ENCODE peak calls at places on chromosomes 1 and 21, in ten cellular contexts. H is uterus, V is pancreas, I is ovary, W is IMR-90, A is tibial artery, R is RWPE2, O is left ventricle myocardium inferior, L is endothelial cell of umbilical vein, C is mucosa of descending colon. G is an unnamed sample.

GRCh38 chr1:93712741-93713140 is 31.1 kb upstream of the BCAR3 start:
- DNase-seq in V (no peak), O (no peak), W (no peak), A (no peak), I (no peak), R (no peak), C (no peak), H (no peak), L (no peak), G (no peak)

GRCh38 chr1:169060906-169061683 is 45.4 kb upstream of the ATP1B1 start:
- DNase-seq in C (no peak), I (no peak), A (no peak), H (no peak), W (no peak), O (no peak), L (peak), V (no peak), R (no peak), G (no peak)

GRCh38 chr1:15180945-15181523 is 27.5 kb downstream of the TMEM51 start:
- DNase-seq in R (no peak), H (no peak), W (no peak), C (no peak), V (no peak), O (no peak), L (no peak), I (no peak), A (no peak), G (no peak)

GRCh38 chr21:38171723-38172344 is 85.0 kb upstream of the KCNJ15 start:
- DNase-seq in A (no peak), W (peak), O (no peak), C (no peak), V (no peak), L (peak), H (no peak), R (no peak), I (no peak), G (peak)

GRCh38 chr1:163596541-163597258 is 274.9 kb downstream of the NUF2 start:
- DNase-seq in V (no peak), W (no peak), C (no peak), A (no peak), L (no peak), O (no peak), H (no peak), R (no peak), I (no peak), G (no peak)

GRCh38 chr1:177209357-177209756 is 38.6 kb downstream of the BRINP2 start:
- DNase-seq in H (peak), I (peak), C (peak), W (peak), L (peak), O (peak), V (no peak), R (peak), A (peak), G (peak)

GRCh38 chr1:201539561-201540404 is 856 bp downstream of the NAV1 start:
- DNase-seq in A (peak), C (no peak), H (peak), L (peak), V (no peak), R (no peak), W (peak), I (peak), O (peak), G (peak)

GRCh38 chr1:43978551-43979260 is at the start of gene B4GALT2:
- DNase-seq in A (no peak), C (peak), W (no peak), L (peak), H (peak), V (peak), R (no peak), I (peak), O (peak), G (peak)

GRCh38 chr1:107124705-107125104 is 16.1 kb upstream of the NTNG1 start:
- DNase-seq in W (no peak), R (no peak), L (no peak), V (no peak), O (no peak), C (no peak), H (no peak), I (no peak), A (no peak), G (no peak)

GRCh38 chr1:40870135-40870728 is 8.1 kb upstream of the CITED4 start:
- DNase-seq in L (no peak), C (no peak), R (no peak), O (no peak), A (no peak), V (no peak), W (peak), H (no peak), I (no peak), G (no peak)

GRCh38 chr1:201069636-201070035 is 42.6 kb downstream of the CACNA1S start:
- DNase-seq in O (no peak), L (no peak), W (no peak), C (no peak), V (peak), H (no peak), R (no peak), I (no peak), A (no peak), G (no peak)

GRCh38 chr1:40232444-40232843 is 15.3 kb upstream of the TMCO2 start:
- DNase-seq in W (no peak), H (no peak), R (no peak), O (no peak), L (no peak), A (no peak), I (no peak), V (no peak), C (no peak), G (no peak)

GRCh38 chr1:241470361-241470760 is 49.2 kb downstream of the FH start:
- DNase-seq in H (no peak), L (no peak), I (no peak), A (no peak), W (peak), O (no peak), V (no peak), C (no peak), R (no peak), G (no peak)

GRCh38 chr1:168161459-168161858 is 17.3 kb upstream of the TIPRL start:
- DNase-seq in R (no peak), A (no peak), C (no peak), O (no peak), V (no peak), W (no peak), H (no peak), I (no peak), L (no peak), G (no peak)

GRCh38 chr1:42162181-42162580 is 2.4 kb downstream of the GUCA2A start:
- DNase-seq in R (no peak), W (no peak), A (no peak), I (no peak), L (no peak), H (no peak), O (no peak), V (no peak), C (no peak), G (no peak)

GRCh38 chr1:15965228-15965767 is 10.6 kb downstream of the ZBTB17 start:
- DNase-seq in W (peak), R (no peak), A (no peak), H (no peak), V (no peak), O (no peak), C (no peak), L (peak), I (no peak), G (peak)

GRCh38 chr1:153795934-153796785 is 21.0 kb downstream of the SLC27A3 start:
- DNase-seq in L (no peak), C (no peak), I (peak), H (no peak), O (no peak), R (peak), W (no peak), A (peak), V (no peak), G (no peak)

GRCh38 chr21:15732290-15732995 is 2.7 kb downstream of the USP25 start:
- DNase-seq in C (no peak), O (no peak), A (no peak), L (peak), R (no peak), W (peak), H (no peak), I (no peak), V (no peak), G (peak)

GRCh38 chr1:156709743-156710489 is 4.5 kb upstream of the CRABP2 start:
- DNase-seq in R (no peak), L (peak), H (peak), W (peak), O (peak), A (peak), C (peak), I (no peak), V (peak), G (peak)

GRCh38 chr1:42913426-42914091 is 45.1 kb downstream of the SLC2A1 start:
- DNase-seq in W (peak), V (no peak), R (no peak), C (no peak), L (peak), I (no peak), O (no peak), A (peak), H (peak), G (peak)

GRCh38 chr1:24745711-24746582 is 700 bp downstream of the CLIC4 start:
- DNase-seq in O (peak), L (peak), C (no peak), I (peak), R (no peak), H (peak), V (peak), A (peak), W (peak), G (peak)

GRCh38 chr21:35226960-35227741 is 178.0 kb upstream of the RUNX1 start:
- DNase-seq in C (no peak), H (no peak), A (no peak), V (no peak), W (no peak), L (no peak), I (no peak), O (no peak), R (no peak), G (no peak)

GRCh38 chr1:107198581-107198980 is 57.7 kb downstream of the NTNG1 start:
- DNase-seq in I (no peak), W (no peak), V (no peak), C (no peak), O (no peak), A (no peak), H (no peak), L (no peak), R (no peak), G (peak)

GRCh38 chr1:30109853-30110252 is 613.5 kb downstream of the MATN1 start:
- DNase-seq in I (peak), C (no peak), O (no peak), A (no peak), V (no peak), L (no peak), W (peak), H (peak), R (no peak), G (peak)

GRCh38 chr1:30103708-30104107 is 619.7 kb downstream of the MATN1 start:
- DNase-seq in R (no peak), I (no peak), W (no peak), L (no peak), O (no peak), C (no peak), A (no peak), V (no peak), H (no peak), G (no peak)

GRCh38 chr1:30102605-30103004 is 620.8 kb downstream of the MATN1 start:
- DNase-seq in I (no peak), L (no peak), R (no peak), O (no peak), C (no peak), V (no peak), H (no peak), A (no peak), W (no peak), G (no peak)

GRCh38 chr1:30104551-30104950 is 618.8 kb downstream of the MATN1 start:
- DNase-seq in C (no peak), W (no peak), R (no peak), H (no peak), L (no peak), A (no peak), O (no peak), V (no peak), I (no peak), G (no peak)

DNA sequence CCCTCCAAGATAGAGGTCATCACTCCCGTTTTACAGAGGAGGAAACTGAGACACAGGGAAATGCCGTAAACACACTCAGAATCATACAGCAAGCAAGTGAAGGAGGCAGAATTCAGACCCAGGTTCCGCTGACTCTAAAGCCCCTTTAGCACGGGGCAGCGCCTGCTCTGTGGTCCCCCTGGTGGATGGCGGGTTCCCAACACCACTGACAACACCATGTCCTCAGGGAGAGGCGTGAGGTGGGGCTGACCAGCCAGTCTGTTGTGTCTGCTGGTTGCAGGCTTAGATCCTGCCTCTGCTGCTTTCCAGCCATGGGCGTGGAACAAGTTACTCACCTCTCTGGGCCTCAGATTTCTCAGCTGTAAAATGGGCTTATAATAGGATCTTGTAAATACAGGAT is 617.3 kb downstream of the MATN1 start:
- DNase-seq in A (no peak), I (no peak), O (peak), L (peak), H (peak), C (peak), W (peak), V (peak), R (no peak), G (peak)
- TF ChIP-seq CTCF in A (no peak), I (peak), O (peak), L (peak), H (no peak), C (no peak), W (peak), V (peak), R (peak), G (peak)

GRCh38 chr1:205452364-205452763 is 3.5 kb downstream of the BLACAT1 start:
- DNase-seq in A (no peak), V (no peak), L (no peak), O (no peak), C (no peak), I (no peak), H (no peak), W (no peak), R (no peak), G (no peak)
- H3K4me3 ChIP-seq in A (no peak), V (no peak), L (no peak), O (no peak), C (no peak), I (no peak), H (no peak), W (no peak), R (no peak), G (no peak)

DNA sequence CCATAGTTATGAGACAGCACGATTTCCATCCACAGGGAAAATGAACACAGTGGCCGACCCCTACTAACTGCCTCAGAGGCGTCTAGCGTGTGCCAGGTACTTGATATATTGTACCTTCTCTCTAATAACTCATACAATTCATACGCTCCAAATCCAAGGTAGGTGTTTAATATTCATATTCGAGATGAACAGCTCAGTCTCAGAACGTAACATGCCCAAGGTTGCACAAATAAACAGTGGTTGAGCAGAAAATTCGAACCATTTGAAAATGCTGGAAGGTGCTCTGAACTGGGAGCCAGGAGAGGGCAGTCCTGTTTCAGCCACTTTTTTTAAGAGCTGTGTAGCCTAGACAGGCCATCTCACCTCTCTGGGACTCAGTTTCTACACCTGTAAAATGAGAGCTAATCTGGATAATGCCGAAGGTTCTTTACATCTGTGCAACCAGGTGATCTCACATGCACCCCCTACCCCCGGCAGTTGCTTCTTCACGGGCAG is 7.9 kb downstream of the SLC45A3 start:
- DNase-seq in R (no peak), O (no peak), L (no peak), H (no peak), W (no peak), A (no peak), V (no peak), I (no peak), C (no peak), G (no peak)
- TF ChIP-seq CTCF in R (peak), O (peak), L (no peak), H (no peak), W (no peak), A (no peak), V (no peak), I (no peak), C (no peak), G (peak)

GRCh38 chr1:228207851-228208821 is at the start of gene OBSCN:
- DNase-seq in O (peak), V (no peak), L (no peak), C (no peak), H (no peak), A (no peak), I (no peak), R (no peak), W (no peak), G (no peak)

GRCh38 chr1:228208831-228209524 is 1.1 kb downstream of the OBSCN start:
- DNase-seq in W (no peak), I (no peak), V (no peak), C (no peak), A (no peak), O (no peak), H (no peak), R (no peak), L (no peak), G (no peak)

GRCh38 chr1:228210684-228211083 is 2.8 kb downstream of the OBSCN start:
- DNase-seq in V (no peak), C (no peak), W (no peak), H (no peak), O (no peak), L (no peak), I (no peak), R (no peak), A (no peak), G (no peak)

GRCh38 chr1:228210076-228210651 is 2.3 kb downstream of the OBSCN start:
- DNase-seq in L (no peak), O (peak), R (no peak), V (no peak), H (no peak), C (no peak), W (no peak), I (no peak), A (no peak), G (no peak)

GRCh38 chr1:228209657-228210056 is 1.8 kb downstream of the OBSCN start:
- DNase-seq in V (no peak), W (no peak), O (no peak), R (no peak), H (no peak), I (no peak), A (no peak), C (no peak), L (no peak), G (no peak)
- H3K4me3 ChIP-seq in V (no peak), W (no peak), O (peak), R (no peak), H (no peak), I (no peak), A (no peak), C (no peak), L (no peak), G (no peak)

DNA sequence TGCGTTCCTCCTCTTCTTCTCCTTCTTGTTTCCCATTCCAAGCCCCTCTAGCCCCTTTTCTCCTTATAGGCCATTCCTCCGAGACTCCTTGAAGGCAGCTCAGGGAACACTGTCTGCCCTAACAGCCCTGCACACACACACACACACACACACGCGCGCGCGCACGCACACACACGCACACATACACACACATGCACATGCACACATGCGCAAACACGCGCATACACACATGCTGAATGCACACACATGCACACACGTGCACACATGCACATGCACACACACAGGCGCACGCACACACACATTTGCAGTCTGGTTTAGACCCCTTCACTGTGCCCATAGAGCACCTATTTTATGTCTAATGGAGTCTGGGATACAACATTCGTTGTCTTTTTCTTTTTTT is 17.8 kb upstream of the CNTN2 start:
- DNase-seq in I (no peak), A (no peak), R (no peak), V (no peak), C (no peak), L (no peak), H (no peak), O (no peak), W (no peak), G (no peak)
- TF ChIP-seq CTCF in I (no peak), A (no peak), R (no peak), V (no peak), C (no peak), L (no peak), H (no peak), O (no peak), W (no peak), G (no peak)

GRCh38 chr1:53266038-53266437 is 27.7 kb upstream of the MAGOH start:
- DNase-seq in W (no peak), V (no peak), A (no peak), C (no peak), I (no peak), O (no peak), H (no peak), R (no peak), L (no peak), G (no peak)
- H3K4me3 ChIP-seq in W (no peak), V (no peak), A (no peak), C (no peak), I (no peak), O (no peak), H (no peak), R (no peak), L (no peak), G (no peak)

DNA sequence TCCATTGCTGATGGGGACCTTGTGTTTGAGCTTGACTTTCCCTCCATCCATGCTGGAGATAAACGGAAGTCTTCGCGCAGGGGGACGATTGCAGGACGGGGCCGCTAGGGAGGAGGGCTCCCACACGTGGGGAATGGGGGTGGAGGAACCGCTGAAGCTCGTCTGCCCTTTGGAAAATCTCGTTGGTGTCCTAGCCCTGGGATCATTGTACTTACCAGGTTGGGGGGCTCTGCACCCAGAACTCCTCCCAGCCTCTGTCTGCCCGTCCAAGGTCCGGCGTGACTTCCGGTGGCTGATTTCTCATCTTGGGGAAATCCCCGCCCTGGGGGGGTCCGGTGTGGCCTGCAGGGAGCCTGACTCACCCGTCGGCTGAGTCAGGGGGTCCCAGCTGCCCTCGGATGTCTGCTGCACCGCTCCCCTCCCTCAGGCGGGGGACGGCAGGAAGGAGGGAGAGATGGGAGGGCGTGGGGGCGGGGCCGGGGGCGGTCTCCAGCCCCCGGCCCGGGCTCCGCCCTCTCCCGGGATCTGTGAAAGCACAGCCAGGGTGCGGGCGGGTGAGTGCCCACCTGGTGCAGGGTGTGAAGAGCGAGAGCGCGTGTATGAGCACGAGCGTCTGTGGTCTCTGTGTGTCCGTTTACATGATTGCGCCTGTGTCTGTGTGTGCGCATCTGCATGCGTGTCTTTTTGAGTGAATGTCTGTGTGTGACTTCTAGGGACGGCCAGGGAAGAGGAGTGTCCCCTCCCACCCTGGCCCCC is 35.8 kb downstream of the PIK3CD start:
- DNase-seq in W (peak), V (peak), I (peak), R (peak), L (peak), C (peak), A (peak), O (peak), H (peak), G (peak)
- TF ChIP-seq CTCF in W (peak), V (no peak), I (peak), R (no peak), L (no peak), C (no peak), A (no peak), O (no peak), H (no peak), G (no peak)

G was measured in AG10803.